ENCODE peak calls at places on chromosomes 6 and 20, in seven cellular contexts. F, P, Y, D, X, W and N are unnamed samples.
A peak's percentile ranks its signal among the peaks of the same experiment; 100 is the strongest.

GRCh38 chr6:41739041-41739440 is 3.6 kb upstream of the TFEB start:
- DNase-seq in D (no peak), P (no peak), W (peak; percentile 77), F (no peak), Y (no peak), X (no peak), N (no peak)

GRCh38 chr6:30163090-30163917 is at the start of gene TRIM15:
- DNase-seq in F (no peak), X (no peak), W (peak; percentile 90), Y (peak; percentile 78), D (peak; percentile 13), P (peak; percentile 59), N (no peak)

GRCh38 chr6:37696220-37696840 is 1.4 kb downstream of the MDGA1 start:
- DNase-seq in W (no peak), P (peak; percentile 33), Y (peak; percentile 32), X (no peak), D (peak; percentile 66), F (peak; percentile 42), N (no peak)

GRCh38 chr6:90368601-90369000 is 72.0 kb upstream of the BACH2 start:
- DNase-seq in X (no peak), D (no peak), Y (no peak), P (no peak), W (no peak), F (peak; percentile 88), N (no peak)

GRCh38 chr6:130425532-130425931 is 59.7 kb downstream of the TMEM200A start:
- DNase-seq in D (no peak), X (no peak), Y (no peak), F (peak; percentile 73), P (no peak), W (no peak), N (no peak)

GRCh38 chr20:47857994-47858557 is 72.8 kb upstream of the SULF2 start:
- DNase-seq in Y (peak; percentile 51), P (peak; percentile 57), D (no peak), F (peak; percentile 77), X (no peak), W (no peak), N (no peak)

GRCh38 chr6:144559865-144560603 is 274.9 kb downstream of the UTRN start:
- DNase-seq in W (peak; percentile 35), Y (peak; percentile 6), P (no peak), F (peak; percentile 53), D (no peak), X (no peak), N (no peak)

GRCh38 chr20:1964659-1965405 is 29.0 kb downstream of the PDYN start:
- DNase-seq in P (no peak), F (no peak), D (peak; percentile 58), Y (peak; percentile 21), W (no peak), X (no peak), N (no peak)

GRCh38 chr6:37051138-37052026 is 45.9 kb downstream of the FGD2 start:
- DNase-seq in Y (peak; percentile 91), X (peak; percentile 87), D (peak; percentile 92), P (peak; percentile 65), W (peak; percentile 70), F (peak; percentile 18), N (no peak)

GRCh38 chr6:169533656-169534421 is 168.0 kb downstream of the WDR27 start:
- DNase-seq in F (no peak), X (no peak), W (no peak), P (no peak), D (no peak), Y (no peak), N (no peak)

GRCh38 chr6:90028995-90029635 is 134.8 kb downstream of the GJA10 start:
- DNase-seq in P (no peak), F (no peak), X (no peak), W (no peak), D (no peak), Y (no peak), N (no peak)

GRCh38 chr20:61886721-61887658 is 178.7 kb downstream of the TAF4 start:
- DNase-seq in F (no peak), D (peak; percentile 66), X (peak; percentile 30), Y (peak; percentile 60), W (peak; percentile 53), P (peak; percentile 14), N (peak; percentile 21)

GRCh38 chr6:30769088-30769852 is 24.9 kb upstream of the IER3 start:
- DNase-seq in P (peak; percentile 95), Y (peak; percentile 92), F (peak; percentile 97), X (no peak), W (peak; percentile 96), D (peak; percentile 57), N (peak; percentile 95)

DNA sequence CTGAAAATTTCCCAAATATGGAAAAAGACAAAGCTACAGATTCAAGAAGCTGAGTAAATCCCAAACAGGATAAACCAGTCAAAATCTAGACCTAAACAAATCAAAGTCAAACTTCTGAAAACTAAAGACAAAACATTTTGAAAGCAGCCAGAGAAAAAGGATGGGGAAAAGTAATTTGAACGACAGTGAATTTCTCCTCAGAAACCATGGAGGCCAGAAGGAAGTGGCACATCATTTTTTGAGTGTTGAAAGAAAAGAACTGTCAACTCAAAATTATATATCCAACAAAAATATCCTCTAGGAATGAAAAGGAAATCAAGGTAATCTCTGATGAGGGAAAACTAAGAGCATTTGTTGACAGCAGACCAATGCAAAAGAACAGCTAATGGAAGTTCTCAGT is 6.8 kb downstream of the RAB23 start:
- DNase-seq in F (no peak), P (no peak), D (no peak), W (no peak), Y (no peak), X (no peak), N (no peak)
- H4K20me1 ChIP-seq in F (peaks cover 69% of the 10 kb centered on the region), P (no peaks in the 10 kb centered on the region), D (no peaks in the 10 kb centered on the region), W (no peaks in the 10 kb centered on the region), Y (peaks cover 6% of the 10 kb centered on the region), X (no peaks in the 10 kb centered on the region), N (no peaks in the 10 kb centered on the region)

GRCh38 chr20:45470939-45471338 is 1.4 kb downstream of the WFDC2 start:
- DNase-seq in F (no peak), P (no peak), Y (no peak), D (peak; percentile 33), X (peak; percentile 23), W (no peak), N (no peak)
- TF ChIP-seq EZH2 in F (no peak), P (no peak), Y (no peak), D (no peak), X (no peak), W (no peak), N (peak; percentile 26)

GRCh38 chr20:50141018-50141675 is 12.4 kb downstream of the PEDS1 start:
- DNase-seq in Y (no peak), F (no peak), D (no peak), W (no peak), X (no peak), P (peak; percentile 85), N (no peak)

GRCh38 chr20:50136822-50137599 is 16.5 kb downstream of the PEDS1 start:
- DNase-seq in P (peak; percentile 61), F (peak; percentile 35), D (no peak), X (no peak), W (no peak), Y (no peak), N (no peak)

GRCh38 chr20:50138479-50139393 is 14.8 kb downstream of the PEDS1 start:
- DNase-seq in X (no peak), F (no peak), Y (no peak), D (no peak), P (peak; percentile 93), W (peak; percentile 73), N (no peak)

GRCh38 chr20:50140339-50140859 is 13.1 kb downstream of the PEDS1 start:
- DNase-seq in X (no peak), W (no peak), F (no peak), P (no peak), D (no peak), Y (no peak), N (no peak)

DNA sequence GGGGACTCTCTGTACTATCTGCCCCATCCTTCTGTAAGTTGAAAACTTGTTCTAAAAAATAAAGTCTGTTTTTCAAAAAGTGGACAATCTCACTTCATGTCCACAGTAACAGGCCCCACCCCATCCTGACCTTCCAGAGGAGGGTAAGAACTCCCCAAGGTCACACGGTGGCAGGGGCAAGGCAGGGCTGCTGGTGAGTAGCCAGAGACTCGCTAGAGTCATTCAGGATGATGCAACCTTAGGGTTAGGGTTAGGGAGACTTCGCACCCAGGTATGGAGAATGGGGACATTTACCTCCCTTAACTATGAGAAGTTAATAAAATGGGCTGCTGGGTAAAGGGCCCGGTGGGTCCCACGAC is 15.4 kb downstream of the PEDS1 start:
- DNase-seq in W (no peak), Y (no peak), X (no peak), F (no peak), P (no peak), D (no peak), N (no peak)
- H4K20me1 ChIP-seq in W (peaks cover 3% of the 10 kb centered on the region), Y (no peaks in the 10 kb centered on the region), X (no peaks in the 10 kb centered on the region), F (peaks cover 59% of the 10 kb centered on the region), P (no peaks in the 10 kb centered on the region), D (peaks cover 30% of the 10 kb centered on the region), N (peaks cover 17% of the 10 kb centered on the region)

GRCh38 chr6:98842489-98843180 is 8.3 kb downstream of the POU3F2 start:
- DNase-seq in D (peak; percentile 72), P (no peak), X (no peak), F (peak; percentile 10), W (no peak), Y (no peak), N (no peak)

GRCh38 chr6:98841589-98842488 is 7.5 kb downstream of the POU3F2 start:
- DNase-seq in Y (no peak), P (no peak), X (no peak), D (peak; percentile 44), F (peak; percentile 38), W (no peak), N (no peak)

GRCh38 chr6:98845201-98846020 is 11.0 kb downstream of the POU3F2 start:
- DNase-seq in W (peak; percentile 40), X (peak; percentile 67), Y (peak; percentile 90), P (peak; percentile 58), D (peak; percentile 94), F (peak; percentile 91), N (peak; percentile 30)

GRCh38 chr6:98844244-98845161 is 10.1 kb downstream of the POU3F2 start:
- DNase-seq in X (no peak), F (peak; percentile 41), P (no peak), D (peak; percentile 76), W (no peak), Y (no peak), N (no peak)

DNA sequence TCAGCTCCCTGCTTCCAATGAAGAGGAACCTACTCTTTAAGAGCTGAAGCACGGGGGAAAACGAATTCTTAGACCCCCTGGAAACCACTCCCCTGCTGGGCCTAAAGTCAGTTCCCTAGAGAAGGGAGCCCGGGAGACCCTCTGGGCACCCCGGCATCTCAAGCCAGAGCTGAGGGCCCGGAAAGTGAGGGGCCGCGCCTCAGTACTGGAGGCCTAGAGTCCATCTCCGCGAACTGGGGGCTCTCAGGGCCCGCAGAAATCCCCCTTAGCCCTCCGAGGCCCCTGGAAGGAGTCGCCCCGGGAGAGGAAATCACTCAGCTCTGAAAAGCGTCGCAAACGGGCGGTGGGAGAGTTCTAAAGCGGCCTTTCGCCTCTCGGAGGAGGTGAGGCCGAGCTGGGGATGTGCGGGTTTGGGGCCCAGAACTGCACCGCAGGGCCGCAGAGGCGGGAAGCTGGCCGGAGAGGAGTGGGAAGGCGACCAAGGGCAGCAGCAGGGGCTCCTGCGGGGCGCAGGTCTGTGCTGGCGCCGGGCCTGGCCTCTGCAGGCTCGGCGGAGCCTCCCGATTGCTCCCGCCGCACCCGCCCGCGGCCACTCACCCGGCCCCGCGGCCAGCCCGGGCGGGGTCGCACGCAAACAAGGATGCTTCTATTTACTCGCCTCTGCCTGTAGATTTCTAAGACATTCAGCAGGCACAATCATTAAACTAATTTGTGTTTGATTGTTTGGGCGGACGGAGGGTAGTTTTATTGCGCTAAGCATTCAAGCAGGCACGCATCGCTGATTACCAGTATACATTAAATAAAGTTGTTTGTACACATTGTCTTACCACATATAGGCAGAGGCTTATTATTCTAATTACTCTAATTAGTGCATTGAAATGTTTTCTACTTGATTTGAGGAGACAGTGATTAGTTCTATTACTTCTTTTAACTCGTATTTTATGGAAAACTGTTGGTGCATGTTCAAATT is 9.2 kb downstream of the POU3F2 start:
- DNase-seq in F (peak; percentile 8), P (no peak), X (no peak), Y (no peak), W (no peak), D (peak; percentile 70), N (no peak)
- TF ChIP-seq EZH2 in F (peak; percentile 93), P (peak; percentile 41), X (no peak), Y (peak; percentile 100), W (peak; percentile 55), D (peak; percentile 72), N (peak; percentile 99)